ENCODE peak calls at places on chromosomes 13 and 19, in six cellular contexts. T is hepatocyte, B is GM23338, C is MM.1S, E is mammary epithelial cell, G is neural progenitor cell. M is an unnamed sample. For H4K20me1, the result is how much of the 10 kb centered on the place peaks cover.

GRCh38 chr13:30520571-30520970 is 54.8 kb upstream of the HMGB1 start:
- DNase-seq in T (no peak), B (no peak), C (no peak), E (peak), G (no peak), M (peak)

GRCh38 chr13:45199716-45200115 is 1.1 kb downstream of the KCTD4 start:
- DNase-seq in T (no peak), B (no peak), C (no peak), E (no peak), G (no peak), M (no peak)

GRCh38 chr13:44471686-44472085 is 98.1 kb downstream of the SERP2 start:
- DNase-seq in T (no peak), B (no peak), C (no peak), E (no peak), G (no peak), M (no peak)

GRCh38 chr13:24050796-24051715 is 109.5 kb upstream of the SPATA13 start:
- DNase-seq in T (no peak), B (no peak), C (no peak), E (peak), G (no peak), M (no peak)

GRCh38 chr19:43618921-43619261 is 538 bp downstream of the ZNF428 start:
- DNase-seq in T (peak), B (no peak), C (peak), E (no peak), G (no peak), M (peak)

GRCh38 chr13:106063591-106064308 is 471.7 kb downstream of the EFNB2 start:
- DNase-seq in T (no peak), B (no peak), C (no peak), E (peak), G (no peak), M (peak)

GRCh38 chr13:43573361-43573740 is 213.4 kb downstream of the ENOX1 start:
- DNase-seq in T (no peak), B (peak), C (no peak), E (peak), G (no peak), M (no peak)

GRCh38 chr13:20843177-20843576 is 59.4 kb downstream of the XPO4 start:
- DNase-seq in T (peak), B (no peak), C (no peak), E (no peak), G (no peak), M (no peak)

GRCh38 chr19:44539236-44539819 is 9.9 kb upstream of the CEACAM20 start:
- DNase-seq in T (no peak), B (no peak), C (no peak), E (peak), G (no peak), M (no peak)

GRCh38 chr13:27638521-27638920 is 16.8 kb downstream of the POLR1D start:
- DNase-seq in T (no peak), B (no peak), C (no peak), E (no peak), G (no peak), M (no peak)

GRCh38 chr19:16203256-16204004 is 5.7 kb downstream of the AP1M1 start:
- DNase-seq in T (no peak), B (no peak), C (no peak), E (no peak), G (no peak), M (peak)

GRCh38 chr13:110454956-110455355 is 106.6 kb downstream of the RAB20 start:
- DNase-seq in T (no peak), B (no peak), C (no peak), E (no peak), G (no peak), M (no peak)

GRCh38 chr13:101144808-101145419 is 271.4 kb downstream of the NALCN start:
- DNase-seq in T (peak), B (peak), C (peak), E (peak), G (peak), M (no peak)

GRCh38 chr13:67914535-67914934 is 684.4 kb upstream of the PCDH9 start:
- DNase-seq in T (no peak), B (no peak), C (no peak), E (no peak), G (no peak), M (no peak)

GRCh38 chr19:17946965-17947784 is 14.4 kb downstream of the CCDC124 start:
- DNase-seq in T (no peak), B (peak), C (peak), E (no peak), G (no peak), M (peak)

GRCh38 chr19:34171539-34171876 is 796 bp upstream of the LSM14A start:
- DNase-seq in T (no peak), B (no peak), C (no peak), E (peak), G (no peak), M (peak)

GRCh38 chr19:19034204-19034624 is 811 bp downstream of the ARMC6 start:
- DNase-seq in T (peak), B (peak), C (peak), E (peak), G (peak), M (peak)

GRCh38 chr13:25899464-25899863 is 152.4 kb downstream of the SHISA2 start:
- DNase-seq in T (no peak), B (no peak), C (no peak), E (no peak), G (no peak), M (no peak)

GRCh38 chr19:31152906-31153305 is 196.3 kb downstream of the TSHZ3 start:
- DNase-seq in T (no peak), B (no peak), C (no peak), E (peak), G (no peak), M (peak)

GRCh38 chr13:50268500-50268899 is 253.3 kb downstream of the KCNRG start:
- DNase-seq in T (no peak), B (no peak), C (no peak), E (no peak), G (no peak), M (no peak)

GRCh38 chr13:37134411-37135041 is 29.1 kb upstream of the CSNK1A1L start:
- DNase-seq in T (peak), B (no peak), C (no peak), E (no peak), G (no peak), M (no peak)

GRCh38 chr13:60267498-60268202 is 103.9 kb upstream of the DIAPH3 start:
- DNase-seq in T (peak), B (peak), C (no peak), E (no peak), G (peak), M (peak)

GRCh38 chr13:101262306-101262705 is 154.0 kb downstream of the NALCN start:
- DNase-seq in T (no peak), B (no peak), C (no peak), E (no peak), G (no peak), M (no peak)

GRCh38 chr19:30003862-30004261 is 61.8 kb downstream of the URI1 start:
- DNase-seq in T (no peak), B (no peak), C (no peak), E (no peak), G (no peak), M (no peak)

GRCh38 chr13:31209172-31209818 is 9.5 kb downstream of the B3GLCT start:
- DNase-seq in T (peak), B (peak), C (no peak), E (no peak), G (peak), M (peak)

GRCh38 chr13:64925284-64925683 is 2304.9 kb downstream of the PCDH9 start:
- DNase-seq in T (peak), B (peak), C (no peak), E (no peak), G (peak), M (no peak)

GRCh38 chr13:84315527-84315926 is 433.3 kb upstream of the SLITRK1 start:
- DNase-seq in T (no peak), B (no peak), C (no peak), E (no peak), G (peak), M (no peak)

DNA sequence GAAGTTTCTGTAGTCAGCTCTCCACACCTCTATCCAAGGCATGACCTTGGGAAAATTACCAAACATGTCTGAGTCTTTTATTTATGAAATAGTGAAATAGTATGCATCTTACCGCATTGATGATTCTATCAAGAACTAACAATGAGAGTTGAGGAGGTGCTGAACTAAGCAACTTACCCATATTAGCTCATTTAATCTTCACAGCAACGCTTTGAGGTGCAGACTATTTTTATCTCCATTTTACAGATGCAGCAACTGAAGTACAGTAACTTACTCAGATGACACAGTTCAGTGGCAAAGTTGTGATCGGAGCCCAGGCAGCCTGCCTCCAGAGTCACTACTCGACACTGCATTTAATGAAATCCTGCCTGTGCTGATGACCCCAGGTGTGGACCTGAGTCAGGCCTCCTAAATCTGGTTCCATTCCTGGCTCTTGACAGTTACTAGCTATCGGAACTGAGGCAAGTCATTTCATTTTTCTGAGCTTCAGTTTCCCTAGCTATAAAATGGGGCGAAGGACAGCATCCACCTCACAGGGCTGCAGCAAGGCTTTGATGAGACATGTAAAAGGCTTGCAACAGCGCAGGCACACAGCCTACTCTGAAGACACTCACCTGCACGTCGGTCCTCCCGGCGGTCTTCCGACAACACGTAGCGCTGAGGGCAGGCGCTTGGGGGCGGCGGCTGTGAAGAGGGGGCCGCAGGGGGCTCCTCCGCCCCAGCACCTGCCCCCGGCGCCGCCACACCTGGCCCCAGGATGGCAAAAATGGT is 1.6 kb downstream of the MYPOP start:
- DNase-seq in T (peak), B (peak), C (no peak), E (no peak), G (no peak), M (peak)
- TF ChIP-seq CTCF in T (no peak), B (no peak), C (no peak), E (no peak), G (no peak), M (no peak)

DNA sequence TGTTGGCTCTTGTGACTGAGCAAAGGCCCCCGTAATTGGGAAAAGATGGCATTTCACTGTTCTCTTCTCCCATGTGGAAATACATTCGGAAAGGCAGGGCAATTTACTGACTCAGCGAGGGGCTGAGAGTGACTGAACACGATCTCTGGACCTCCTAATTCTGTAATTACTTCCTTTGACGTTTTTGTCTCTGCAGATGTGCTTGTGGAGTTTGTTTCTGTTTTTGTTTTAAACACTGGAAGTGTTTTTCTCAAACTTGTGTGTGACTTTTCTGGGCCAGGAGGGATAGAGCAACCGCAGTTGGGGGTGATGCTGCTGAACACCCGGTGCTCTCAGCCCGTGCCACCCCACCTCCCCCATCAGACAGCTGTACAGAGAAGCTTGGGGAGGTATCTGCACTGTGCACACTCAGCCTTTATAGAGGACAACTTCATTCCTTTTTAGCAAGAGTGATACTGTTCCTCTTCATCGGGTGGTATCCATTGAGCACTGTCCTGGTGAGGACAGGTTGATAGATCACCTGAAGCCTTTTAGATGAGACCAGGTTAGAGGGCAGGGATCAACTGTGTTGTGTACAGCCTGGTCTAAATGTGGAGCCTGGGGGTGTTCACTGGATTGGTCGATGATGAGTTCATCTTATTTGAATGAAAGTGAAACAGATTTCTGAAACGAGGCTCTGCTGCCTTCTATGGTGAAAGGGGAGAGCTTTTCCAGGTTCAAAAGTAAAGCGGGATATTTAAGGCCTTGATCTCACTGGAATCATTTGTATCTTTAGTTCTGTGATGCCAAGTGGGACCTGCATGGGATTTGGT is 117.4 kb downstream of the ESD start:
- DNase-seq in T (peak), B (no peak), C (peak), E (no peak), G (peak), M (peak)
- H2AFZ ChIP-seq in T (no peak), B (no peak), C (peak), E (no peak), G (no peak), M (peak)

DNA sequence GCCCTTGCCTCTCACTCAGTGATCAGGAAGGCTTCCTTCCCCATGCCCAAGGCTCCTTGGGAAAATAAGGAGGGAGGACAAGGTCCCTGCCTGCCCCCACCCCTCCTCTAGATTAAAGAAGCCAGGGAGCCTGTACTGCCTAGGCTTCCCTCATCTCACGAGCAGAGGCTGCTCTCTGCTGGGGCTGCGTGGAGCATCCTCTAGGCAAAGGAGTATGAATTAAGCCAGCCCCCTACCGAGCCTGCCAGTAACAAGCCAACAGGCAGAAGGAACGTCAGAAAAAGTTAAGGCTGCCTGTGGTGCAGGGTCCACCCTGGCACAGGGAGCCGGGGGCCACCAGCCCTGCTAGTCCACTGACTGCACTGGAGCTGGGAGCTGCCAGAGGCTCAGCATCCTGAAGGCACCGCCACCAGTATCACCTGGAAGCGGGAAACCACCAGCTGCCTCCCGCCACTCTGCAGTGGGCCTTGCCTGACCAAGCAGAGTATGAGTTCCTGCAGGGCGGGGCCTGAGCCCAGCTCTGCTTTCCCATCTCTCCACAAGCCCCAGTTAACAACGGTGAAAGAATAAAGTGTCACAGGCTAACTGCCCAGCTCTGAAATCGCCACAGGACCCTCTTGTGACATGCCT is 6.8 kb downstream of the NAPA start:
- DNase-seq in T (no peak), B (peak), C (no peak), E (no peak), G (peak), M (peak)
- H4K20me1 ChIP-seq in T (half or more), B (under half), C (under half), E (under half), G (under half), M (half or more)

GRCh38 chr19:10294368-10294697 is 4.6 kb downstream of the ICAM5 start:
- DNase-seq in T (no peak), B (peak), C (no peak), E (no peak), G (peak), M (peak)
- TF ChIP-seq CTCF in T (no peak), B (peak), C (no peak), E (no peak), G (peak), M (no peak)

GRCh38 chr13:36131931-36132297 is 732 bp upstream of the DCLK1 start:
- DNase-seq in T (peak), B (no peak), C (no peak), E (no peak), G (no peak), M (peak)

GRCh38 chr13:36131215-36131930 is at the start of gene DCLK1:
- DNase-seq in T (peak), B (peak), C (no peak), E (peak), G (peak), M (peak)

GRCh38 chr13:36129539-36129938 is 1.6 kb downstream of the DCLK1 start:
- DNase-seq in T (no peak), B (no peak), C (no peak), E (no peak), G (no peak), M (no peak)

GRCh38 chr13:36130168-36130541 is 1.0 kb downstream of the DCLK1 start:
- DNase-seq in T (no peak), B (no peak), C (no peak), E (no peak), G (no peak), M (no peak)

GRCh38 chr13:36130542-36131214 is 504 bp downstream of the DCLK1 start:
- DNase-seq in T (peak), B (peak), C (no peak), E (no peak), G (peak), M (peak)
- H2AFZ ChIP-seq in T (peak), B (peak), C (no peak), E (peak), G (peak), M (no peak)

GRCh38 chr19:50001158-50001557 is 24.0 kb downstream of the VRK3 start:
- DNase-seq in T (no peak), B (no peak), C (no peak), E (no peak), G (no peak), M (no peak)

GRCh38 chr19:50001775-50002174 is 23.4 kb downstream of the VRK3 start:
- DNase-seq in T (no peak), B (no peak), C (no peak), E (no peak), G (no peak), M (no peak)

GRCh38 chr19:50003810-50004419 is 21.3 kb downstream of the VRK3 start:
- DNase-seq in T (peak), B (no peak), C (peak), E (peak), G (no peak), M (peak)

GRCh38 chr19:50003254-50003788 is 21.9 kb downstream of the VRK3 start:
- DNase-seq in T (no peak), B (no peak), C (no peak), E (no peak), G (no peak), M (no peak)

GRCh38 chr19:50002386-50002960 is 22.7 kb downstream of the VRK3 start:
- DNase-seq in T (no peak), B (no peak), C (no peak), E (no peak), G (no peak), M (no peak)
- H4K20me1 ChIP-seq in T (under half), B (under half), C (under half), E (under half), G (under half), M (under half)

M was measured in osteoblast.